ENCODE peak calls at places on chromosomes 11 and 22, in eight cellular contexts. H is GM23248, C is HCT116, B is PC-3, I is hepatocyte, Z is OCI-LY7, S is GM23338, N is SK-N-SH. Q is an unnamed sample. For H3K9me2, the result is how much of the 10 kb centered on the place peaks cover.

GRCh38 chr22:49044776-49045175 is 782.9 kb downstream of the BRD1 start:
- DNase-seq in H (no peak), C (no peak), B (no peak), I (no peak), Z (no peak), S (no peak), N (no peak), Q (no peak)

GRCh38 chr11:13207665-13208594 is 69.7 kb upstream of the BMAL1 start:
- DNase-seq in H (peak), C (no peak), B (peak), I (peak), Z (no peak), S (peak), N (no peak), Q (peak)

GRCh38 chr11:35006389-35007128 is 90.1 kb downstream of the PDHX start:
- DNase-seq in H (no peak), C (no peak), B (no peak), I (no peak), Z (peak), S (no peak), N (no peak), Q (peak)

GRCh38 chr11:13003726-13004493 is 5.2 kb upstream of the RASSF10 start:
- DNase-seq in H (no peak), C (no peak), B (no peak), I (no peak), Z (no peak), S (no peak), N (no peak), Q (no peak)

GRCh38 chr11:14414470-14415461 is 55.8 kb upstream of the RRAS2 start:
- DNase-seq in H (peak), C (no peak), B (no peak), I (no peak), Z (no peak), S (peak), N (no peak), Q (no peak)

GRCh38 chr22:21590809-21591641 is 23.5 kb downstream of the UBE2L3 start:
- DNase-seq in H (no peak), C (no peak), B (no peak), I (no peak), Z (peak), S (no peak), N (no peak), Q (no peak)

GRCh38 chr11:131682373-131683015 is 312.1 kb downstream of the NTM start:
- DNase-seq in H (no peak), C (no peak), B (no peak), I (no peak), Z (no peak), S (no peak), N (no peak), Q (no peak)

GRCh38 chr11:14054708-14055107 is 92.2 kb downstream of the SPON1 start:
- DNase-seq in H (peak), C (no peak), B (no peak), I (no peak), Z (peak), S (no peak), N (no peak), Q (no peak)

GRCh38 chr11:8697056-8697455 is 14.5 kb downstream of the RPL27A start:
- DNase-seq in H (no peak), C (no peak), B (no peak), I (no peak), Z (no peak), S (no peak), N (no peak), Q (no peak)

GRCh38 chr11:111097191-111097590 is 148.3 kb upstream of the POU2AF2 start:
- DNase-seq in H (no peak), C (peak), B (peak), I (peak), Z (no peak), S (peak), N (no peak), Q (no peak)

GRCh38 chr22:49971232-49972162 is 10.9 kb downstream of the PIM3 start:
- DNase-seq in H (peak), C (no peak), B (peak), I (peak), Z (no peak), S (peak), N (peak), Q (peak)

GRCh38 chr11:123188508-123189165 is 6.4 kb downstream of the CLMP start:
- DNase-seq in H (peak), C (no peak), B (peak), I (no peak), Z (no peak), S (no peak), N (no peak), Q (no peak)

GRCh38 chr11:10784229-10785145 is 24.2 kb downstream of the EIF4G2 start:
- DNase-seq in H (no peak), C (no peak), B (no peak), I (no peak), Z (no peak), S (no peak), N (peak), Q (no peak)

GRCh38 chr11:73227571-73228211 is 9.6 kb downstream of the P2RY2 start:
- DNase-seq in H (no peak), C (peak), B (peak), I (peak), Z (no peak), S (peak), N (peak), Q (no peak)

GRCh38 chr11:134384406-134384805 is 27.6 kb downstream of the B3GAT1 start:
- DNase-seq in H (no peak), C (no peak), B (no peak), I (no peak), Z (no peak), S (no peak), N (no peak), Q (no peak)

GRCh38 chr11:199004-199581 is 6.2 kb downstream of the SCGB1C1 start:
- DNase-seq in H (no peak), C (no peak), B (no peak), I (no peak), Z (no peak), S (no peak), N (no peak), Q (no peak)

GRCh38 chr11:15801616-15802015 is 554.7 kb downstream of the SOX6 start:
- DNase-seq in H (no peak), C (no peak), B (no peak), I (no peak), Z (no peak), S (no peak), N (no peak), Q (no peak)

GRCh38 chr11:37786214-37786755 is 1188.2 kb upstream of the RAG2 start:
- DNase-seq in H (no peak), C (no peak), B (peak), I (no peak), Z (no peak), S (no peak), N (no peak), Q (no peak)

GRCh38 chr11:72225411-72225951 is 914 bp downstream of the INPPL1 start:
- DNase-seq in H (peak), C (no peak), B (peak), I (peak), Z (peak), S (peak), N (peak), Q (no peak)

GRCh38 chr11:82719316-82719715 is 14.3 kb downstream of the FAM181B start:
- DNase-seq in H (no peak), C (no peak), B (no peak), I (no peak), Z (no peak), S (no peak), N (no peak), Q (no peak)

GRCh38 chr22:26718905-26719304 is 61.5 kb downstream of the MIAT start:
- DNase-seq in H (peak), C (no peak), B (peak), I (no peak), Z (no peak), S (no peak), N (no peak), Q (no peak)

GRCh38 chr22:26785942-26786341 is 128.6 kb downstream of the MIAT start:
- DNase-seq in H (no peak), C (no peak), B (no peak), I (no peak), Z (peak), S (no peak), N (no peak), Q (peak)

GRCh38 chr11:134678744-134679143 is 266.7 kb upstream of the B3GAT1 start:
- DNase-seq in H (no peak), C (no peak), B (no peak), I (no peak), Z (no peak), S (no peak), N (no peak), Q (no peak)

GRCh38 chr11:72926076-72926475 is 111.9 kb downstream of the ATG16L2 start:
- DNase-seq in H (no peak), C (no peak), B (no peak), I (no peak), Z (no peak), S (no peak), N (no peak), Q (no peak)

GRCh38 chr11:14234446-14234845 is 124.5 kb downstream of the RRAS2 start:
- DNase-seq in H (no peak), C (no peak), B (no peak), I (no peak), Z (no peak), S (no peak), N (no peak), Q (no peak)

GRCh38 chr11:1872267-1872985 is 19.3 kb downstream of the PRR33 start:
- DNase-seq in H (no peak), C (no peak), B (no peak), I (no peak), Z (no peak), S (no peak), N (no peak), Q (no peak)

GRCh38 chr11:2564588-2565440 is 120.0 kb downstream of the KCNQ1 start:
- DNase-seq in H (no peak), C (no peak), B (no peak), I (no peak), Z (no peak), S (no peak), N (no peak), Q (no peak)

GRCh38 chr11:216081-216974 is 8.8 kb downstream of the RIC8A start:
- DNase-seq in H (no peak), C (no peak), B (no peak), I (no peak), Z (no peak), S (no peak), N (no peak), Q (no peak)

GRCh38 chr11:32071811-32072210 is 19.1 kb upstream of the RCN1 start:
- DNase-seq in H (peak), C (no peak), B (peak), I (peak), Z (no peak), S (peak), N (peak), Q (no peak)

GRCh38 chr11:69080361-69080973 is 31.7 kb downstream of the TPCN2 start:
- DNase-seq in H (peak), C (no peak), B (peak), I (no peak), Z (no peak), S (no peak), N (no peak), Q (no peak)

GRCh38 chr11:15912825-15913224 is 443.5 kb downstream of the SOX6 start:
- DNase-seq in H (no peak), C (no peak), B (no peak), I (no peak), Z (no peak), S (no peak), N (no peak), Q (no peak)

GRCh38 chr11:119573858-119574257 is 150.9 kb upstream of the THY1 start:
- DNase-seq in H (no peak), C (no peak), B (no peak), I (no peak), Z (peak), S (no peak), N (no peak), Q (no peak)

GRCh38 chr11:61834278-61835004 is 6.3 kb downstream of the FADS2 start:
- DNase-seq in H (peak), C (no peak), B (peak), I (peak), Z (peak), S (peak), N (peak), Q (peak)

GRCh38 chr11:31641477-31642062 is 132.0 kb downstream of the ELP4 start:
- DNase-seq in H (peak), C (peak), B (peak), I (peak), Z (peak), S (peak), N (peak), Q (no peak)

GRCh38 chr11:63710476-63711217 is 29.3 kb downstream of the RTN3 start:
- DNase-seq in H (peak), C (no peak), B (peak), I (peak), Z (no peak), S (no peak), N (no peak), Q (no peak)

GRCh38 chr11:19110290-19110689 is 6.7 kb upstream of the ZDHHC13 start:
- DNase-seq in H (no peak), C (no peak), B (no peak), I (no peak), Z (no peak), S (no peak), N (no peak), Q (no peak)
- H3K9me2 ChIP-seq in H (under half), C (under half), B (under half), I (under half), Z (under half), S (under half), N (under half), Q (under half)

DNA sequence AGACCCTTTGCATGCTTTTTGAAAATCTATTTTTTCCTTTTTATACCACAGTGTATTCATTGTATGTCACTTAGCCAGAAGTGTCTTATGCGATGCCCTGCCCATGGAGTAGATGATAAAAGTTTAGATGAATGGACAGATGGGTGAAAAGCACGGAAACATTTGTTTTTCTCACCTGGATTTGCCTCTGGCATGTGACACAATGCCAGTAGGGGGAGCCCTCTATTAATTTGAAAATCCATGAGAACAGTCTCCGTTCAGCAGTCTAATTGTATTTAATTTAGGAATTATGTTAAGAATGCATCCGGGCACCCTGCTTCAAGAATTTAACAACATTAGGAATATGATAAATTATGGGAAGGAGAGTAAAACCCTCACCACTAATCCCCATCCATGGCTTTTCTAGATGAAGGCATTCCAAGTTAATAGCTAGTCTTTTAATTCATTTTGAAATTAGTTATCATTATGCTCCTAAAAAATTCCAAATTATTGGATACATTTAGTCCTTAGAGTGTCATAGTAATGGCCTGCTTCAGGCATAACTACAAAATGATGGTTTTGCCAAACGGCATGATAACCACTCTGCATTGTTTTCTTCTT is 55.3 kb upstream of the ALKBH3 start:
- DNase-seq in H (peak), C (peak), B (peak), I (peak), Z (peak), S (peak), N (peak), Q (no peak)
- TF ChIP-seq EZH2phosphoT487 in H (no peak), C (no peak), B (no peak), I (no peak), Z (no peak), S (no peak), N (no peak), Q (no peak)

GRCh38 chr11:130040281-130040940 is 29.3 kb upstream of the APLP2 start:
- DNase-seq in H (no peak), C (no peak), B (no peak), I (no peak), Z (no peak), S (peak), N (no peak), Q (no peak)
- H2AFZ ChIP-seq in H (no peak), C (no peak), B (no peak), I (no peak), Z (no peak), S (peak), N (no peak), Q (no peak)

GRCh38 chr22:39144101-39144815 is 8.2 kb downstream of the CBX7 start:
- DNase-seq in H (peak), C (no peak), B (peak), I (peak), Z (peak), S (peak), N (no peak), Q (peak)
- H3K9me2 ChIP-seq in H (under half), C (under half), B (under half), I (under half), Z (under half), S (under half), N (under half), Q (under half)

DNA sequence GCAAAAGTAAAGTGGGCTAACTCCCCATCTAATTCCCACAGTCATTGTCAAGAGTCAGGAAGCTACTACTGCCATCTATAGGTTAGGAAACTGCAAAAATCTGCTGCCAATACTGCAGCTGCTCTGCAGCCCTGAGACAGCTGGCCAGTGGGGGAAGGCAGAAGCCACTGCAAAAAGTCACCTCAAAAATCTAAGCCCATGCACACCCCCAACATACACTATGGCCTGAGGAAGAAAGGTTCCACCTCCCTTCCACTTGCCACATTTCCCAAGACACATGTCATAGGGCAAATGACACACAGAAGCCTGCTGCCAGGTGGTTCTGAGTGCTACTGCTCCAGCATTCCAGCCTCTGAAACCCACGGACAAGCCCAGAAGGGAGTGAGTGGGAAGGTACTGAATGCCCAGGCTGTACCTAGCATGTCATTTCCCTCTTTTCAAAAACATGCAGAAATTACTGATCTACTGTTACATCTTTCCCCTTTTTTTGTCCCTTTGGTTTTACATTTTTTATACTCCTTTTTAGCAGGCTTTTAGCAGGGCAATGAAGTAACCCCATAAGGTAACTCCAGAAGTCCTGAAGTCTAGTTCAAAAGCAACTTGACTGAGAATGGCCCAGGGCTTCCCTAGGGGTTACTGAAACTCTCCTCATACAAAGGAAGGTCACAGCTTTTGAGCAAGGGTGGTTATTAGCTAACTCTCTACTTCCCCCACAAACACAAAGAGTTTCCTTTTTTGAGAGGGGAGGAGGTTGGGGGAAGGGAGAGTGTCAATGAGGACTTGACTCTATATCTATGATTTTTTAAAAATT is 36.8 kb downstream of the DGCR2 start:
- DNase-seq in H (peak), C (no peak), B (peak), I (peak), Z (peak), S (peak), N (peak), Q (peak)
- TF ChIP-seq EZH2phosphoT487 in H (no peak), C (no peak), B (no peak), I (no peak), Z (no peak), S (no peak), N (no peak), Q (no peak)

DNA sequence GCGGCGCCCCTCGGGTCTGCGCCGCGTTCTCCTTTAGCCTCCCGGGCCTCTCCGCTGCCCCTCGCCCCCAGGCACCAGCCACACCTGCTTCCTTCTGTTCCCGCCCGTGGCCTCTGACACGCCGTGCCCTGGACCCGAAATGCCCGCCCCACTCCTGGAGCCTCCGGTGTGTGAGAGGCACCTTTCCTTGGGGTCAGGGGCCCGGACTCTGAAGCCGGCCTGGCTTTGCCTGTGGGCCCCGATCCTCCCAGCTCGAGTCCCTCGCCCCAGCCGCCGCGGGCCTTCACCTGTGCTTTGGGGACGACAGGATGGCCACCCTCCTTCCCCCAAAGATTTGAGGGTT is 661 bp upstream of the CDPF1 start:
- DNase-seq in H (peak), C (no peak), B (no peak), I (no peak), Z (peak), S (peak), N (no peak), Q (no peak)
- H2AFZ ChIP-seq in H (peak), C (no peak), B (peak), I (peak), Z (peak), S (peak), N (peak), Q (peak)

DNA sequence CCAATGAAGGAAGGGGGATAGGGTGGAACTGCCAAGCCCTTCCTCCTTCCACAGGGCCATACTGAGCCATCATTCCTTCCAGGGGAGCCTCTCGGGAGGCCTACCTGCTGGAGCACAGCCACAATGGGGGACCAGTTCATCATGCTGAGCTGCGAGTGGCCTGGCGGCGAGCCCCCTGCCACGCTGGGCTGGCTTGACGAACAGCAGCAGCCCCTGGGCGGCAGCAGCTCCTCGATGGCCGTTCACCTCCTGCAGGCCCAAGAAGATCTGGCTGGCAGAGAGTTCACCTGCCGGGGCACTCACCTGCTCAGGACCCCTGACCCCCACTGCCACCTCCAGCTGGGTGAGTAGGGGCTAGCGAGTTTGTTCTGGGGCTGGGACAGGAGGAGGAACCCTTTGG is 5.9 kb downstream of the VSIG10L2 start:
- DNase-seq in H (no peak), C (no peak), B (no peak), I (no peak), Z (no peak), S (no peak), N (peak), Q (no peak)
- H3K9me2 ChIP-seq in H (under half), C (under half), B (under half), I (under half), Z (under half), S (under half), N (under half), Q (under half)